ENCODE peak calls at places on chromosomes 2 and 18, in nine cellular contexts. Y is activated T-helper 1 cell treated with anti-CD3 and anti-CD28 coated beads, Interleukin-2, amount 50 U/mL, for 16 hours; I is IMR-90; W is left ventricle myocardium superior; P is cardiac muscle cell; J is breast epithelium; T is endothelial cell; N is sigmoid colon; B is amygdala. U is an unnamed sample.

GRCh38 chr2:57880967-57881366 is 165.6 kb upstream of the VRK2 start:
- DNase-seq in Y (no peak), I (no peak), W (no peak), P (no peak), J (no peak), T (no peak), N (no peak), B (no peak), U (no peak)

GRCh38 chr2:187514930-187515329 is 39.3 kb downstream of the TFPI start:
- DNase-seq in Y (no peak), I (no peak), W (no peak), P (no peak), J (no peak), T (no peak), N (no peak), B (no peak), U (no peak)

GRCh38 chr2:172066394-172066863 is 18.9 kb upstream of the DLX1 start:
- DNase-seq in Y (no peak), I (no peak), W (no peak), P (no peak), J (no peak), T (no peak), N (no peak), B (no peak), U (no peak)

GRCh38 chr2:39380525-39381150 is 56.4 kb downstream of the MAP4K3 start:
- DNase-seq in Y (no peak), I (peak), W (no peak), P (peak), J (no peak), T (no peak), N (no peak), B (no peak), U (no peak)

GRCh38 chr2:64727013-64727767 is 73.5 kb upstream of the SERTAD2 start:
- DNase-seq in Y (no peak), I (no peak), W (no peak), P (no peak), J (no peak), T (no peak), N (no peak), B (no peak), U (no peak)

GRCh38 chr2:9693646-9694045 is 62.8 kb upstream of the YWHAQ start:
- DNase-seq in Y (no peak), I (no peak), W (no peak), P (no peak), J (no peak), T (no peak), N (peak), B (no peak), U (no peak)

GRCh38 chr2:168189835-168190426 is 57.5 kb downstream of the STK39 start:
- DNase-seq in Y (no peak), I (peak), W (no peak), P (peak), J (no peak), T (no peak), N (no peak), B (no peak), U (no peak)

GRCh38 chr18:8773980-8774379 is 68.6 kb downstream of the MTCL1 start:
- DNase-seq in Y (no peak), I (no peak), W (no peak), P (no peak), J (no peak), T (no peak), N (no peak), B (no peak), U (no peak)

GRCh38 chr2:108124733-108125132 is 115.0 kb upstream of the SULT1C3 start:
- DNase-seq in Y (no peak), I (no peak), W (no peak), P (no peak), J (no peak), T (no peak), N (no peak), B (no peak), U (no peak)

GRCh38 chr2:218260742-218261423 is at the start of gene GPBAR1:
- DNase-seq in Y (no peak), I (no peak), W (peak), P (no peak), J (no peak), T (no peak), N (peak), B (no peak), U (no peak)

GRCh38 chr2:77363277-77363676 is 158.9 kb downstream of the LRRTM4 start:
- DNase-seq in Y (no peak), I (no peak), W (no peak), P (no peak), J (no peak), T (no peak), N (no peak), B (no peak), U (no peak)

GRCh38 chr2:95345066-95345414 is 47.9 kb downstream of the KCNIP3 start:
- DNase-seq in Y (no peak), I (no peak), W (peak), P (no peak), J (no peak), T (no peak), N (no peak), B (no peak), U (no peak)

GRCh38 chr2:134224005-134224404 is 29.9 kb upstream of the MGAT5 start:
- DNase-seq in Y (no peak), I (peak), W (no peak), P (no peak), J (no peak), T (no peak), N (no peak), B (no peak), U (no peak)

GRCh38 chr2:234880551-234881211 is 71.1 kb upstream of the SH3BP4 start:
- DNase-seq in Y (no peak), I (peak), W (no peak), P (peak), J (no peak), T (no peak), N (no peak), B (no peak), U (no peak)

GRCh38 chr18:68147728-68148127 is 567.2 kb downstream of the TMX3 start:
- DNase-seq in Y (no peak), I (peak), W (no peak), P (no peak), J (no peak), T (no peak), N (no peak), B (no peak), U (no peak)

GRCh38 chr2:134460583-134460998 is 206.7 kb downstream of the MGAT5 start:
- DNase-seq in Y (no peak), I (peak), W (peak), P (peak), J (peak), T (peak), N (no peak), B (peak), U (peak)

GRCh38 chr2:57497489-57498096 is 549.0 kb upstream of the VRK2 start:
- DNase-seq in Y (no peak), I (peak), W (no peak), P (peak), J (no peak), T (peak), N (no peak), B (no peak), U (peak)

GRCh38 chr2:140349695-140350094 is 1569.5 kb upstream of the NXPH2 start:
- DNase-seq in Y (no peak), I (no peak), W (no peak), P (no peak), J (no peak), T (no peak), N (no peak), B (no peak), U (no peak)

GRCh38 chr2:197357986-197358385 is 47.4 kb upstream of the ANKRD44 start:
- DNase-seq in Y (no peak), I (no peak), W (no peak), P (no peak), J (no peak), T (no peak), N (no peak), B (no peak), U (no peak)

GRCh38 chr2:12676771-12677170 is 40.0 kb upstream of the TRIB2 start:
- DNase-seq in Y (no peak), I (no peak), W (no peak), P (no peak), J (no peak), T (no peak), N (no peak), B (no peak), U (no peak)

GRCh38 chr18:40868110-40868858 is 1086.8 kb upstream of the PIK3C3 start:
- DNase-seq in Y (no peak), I (peak), W (no peak), P (peak), J (no peak), T (no peak), N (no peak), B (no peak), U (no peak)

GRCh38 chr2:6730821-6731220 is 134.9 kb downstream of the CMPK2 start:
- DNase-seq in Y (no peak), I (no peak), W (no peak), P (no peak), J (no peak), T (no peak), N (no peak), B (no peak), U (no peak)

GRCh38 chr2:217800433-217801114 is 202.2 kb downstream of the TNS1 start:
- DNase-seq in Y (no peak), I (no peak), W (no peak), P (no peak), J (peak), T (no peak), N (peak), B (no peak), U (no peak)

GRCh38 chr2:181546086-181546485 is 88.9 kb downstream of the ITGA4 start:
- DNase-seq in Y (no peak), I (peak), W (no peak), P (peak), J (no peak), T (no peak), N (no peak), B (no peak), U (no peak)

U was measured in progenitor cell of endocrine pancreas.